ENCODE peak calls at places on chromosomes 12 and 14, in nine cellular contexts. U is KBM-7, T is ACHN, Y is NCI-H1092 treated with DMSO at 0.1 percent for 48 hours, A is HT-29, I is AG08396, P is naive B cell, V is body of pancreas, O is AG08395. F is an unnamed sample.

GRCh38 chr12:53626702-53627169 is 554 bp upstream of the ATF7 start:
- DNase-seq in A (no peak), Y (no peak), P (no peak), O (no peak), U (no peak), V (no peak), I (no peak), T (peak), F (no peak)

GRCh38 chr12:47189753-47190152 is 110.0 kb upstream of the AMIGO2 start:
- DNase-seq in Y (no peak), I (no peak), A (no peak), V (no peak), P (no peak), T (no peak), O (no peak), U (no peak), F (no peak)

GRCh38 chr14:104265918-104266642 is 127.7 kb downstream of the KIF26A start:
- DNase-seq in Y (no peak), P (no peak), V (no peak), T (no peak), A (no peak), O (no peak), U (no peak), I (no peak), F (no peak)

GRCh38 chr14:59161571-59162175 is 26.8 kb upstream of the DAAM1 start:
- DNase-seq in P (no peak), A (peak), V (peak), Y (no peak), I (peak), T (no peak), O (peak), U (no peak), F (no peak)

GRCh38 chr14:102629011-102629444 is 36.6 kb downstream of the RCOR1 start:
- DNase-seq in A (no peak), I (no peak), T (no peak), Y (no peak), O (no peak), V (no peak), U (peak), P (no peak), F (no peak)

GRCh38 chr14:103889313-103890051 is 38.8 kb upstream of the TDRD9 start:
- DNase-seq in A (no peak), I (no peak), V (peak), T (peak), P (no peak), U (no peak), O (peak), Y (no peak), F (no peak)

GRCh38 chr12:108804361-108804949 is 52.9 kb downstream of the SSH1 start:
- DNase-seq in U (no peak), P (no peak), V (peak), I (peak), A (no peak), T (no peak), O (peak), Y (no peak), F (no peak)

GRCh38 chr14:81178063-81178462 is 42.7 kb downstream of the GTF2A1 start:
- DNase-seq in Y (no peak), O (no peak), V (no peak), A (no peak), P (no peak), U (no peak), I (no peak), T (no peak), F (no peak)

GRCh38 chr12:122023339-122024131 is 1.9 kb downstream of the BCL7A start:
- DNase-seq in A (peak), P (peak), U (peak), Y (peak), V (peak), I (peak), T (peak), O (peak), F (no peak)

GRCh38 chr14:100065942-100066574 is 836 bp downstream of the EVL start:
- DNase-seq in P (no peak), U (peak), A (no peak), I (no peak), T (no peak), V (peak), O (no peak), Y (no peak), F (no peak)

GRCh38 chr14:72500234-72500838 is 393.6 kb downstream of the DPF3 start:
- DNase-seq in I (no peak), O (no peak), T (no peak), P (no peak), A (no peak), Y (peak), V (no peak), U (no peak), F (no peak)

GRCh38 chr12:94429633-94430032 is 30.0 kb downstream of the CEP83 start:
- DNase-seq in P (no peak), A (no peak), T (peak), U (no peak), O (no peak), Y (no peak), I (no peak), V (no peak), F (no peak)

GRCh38 chr14:61145258-61145902 is 135.8 kb downstream of the TMEM30B start:
- DNase-seq in T (no peak), A (no peak), Y (peak), P (no peak), O (peak), U (no peak), V (no peak), I (peak), F (no peak)

GRCh38 chr14:75011356-75012097 is 8.8 kb downstream of the EIF2B2 start:
- DNase-seq in A (no peak), T (peak), I (peak), O (peak), Y (no peak), U (no peak), V (no peak), P (no peak), F (no peak)

GRCh38 chr14:67515386-67516079 is 17.6 kb upstream of the PLEKHH1 start:
- DNase-seq in O (no peak), V (peak), P (peak), A (no peak), Y (peak), U (no peak), I (peak), T (no peak), F (no peak)

GRCh38 chr12:131944601-131945251 is 5.0 kb upstream of the EP400 start:
- DNase-seq in U (no peak), I (no peak), O (no peak), V (no peak), P (no peak), T (no peak), A (no peak), Y (no peak), F (no peak)